ENCODE peak calls at places on chromosome 15, in ten cellular contexts. M, R, O, T, Z, A, J, W, V and K are unnamed samples.

GRCh38 chr15:75625542-75626347 is at the start of gene SNUPN:
- DNase-seq in V (peak), W (peak), O (peak), T (peak), J (peak), Z (peak), R (peak), M (peak), A (peak), K (peak)

GRCh38 chr15:98428253-98428989 is 219.9 kb upstream of the IGF1R start:
- DNase-seq in A (peak), W (peak), V (peak), M (peak), T (peak), Z (peak), J (peak), R (peak), O (peak), K (peak)

GRCh38 chr15:73841756-73842590 is 31.4 kb upstream of the TBC1D21 start:
- DNase-seq in Z (no peak), M (no peak), A (no peak), O (no peak), V (no peak), J (no peak), R (no peak), T (no peak), W (no peak), K (no peak)

GRCh38 chr15:51561271-51561670 is 61.3 kb downstream of the DMXL2 start:
- DNase-seq in V (no peak), A (no peak), R (no peak), Z (no peak), T (no peak), M (no peak), W (peak), J (no peak), O (no peak), K (no peak)

GRCh38 chr15:76718863-76719262 is 186.3 kb downstream of the SCAPER start:
- DNase-seq in V (no peak), O (no peak), Z (no peak), T (no peak), J (no peak), R (no peak), W (no peak), M (no peak), A (no peak), K (no peak)

GRCh38 chr15:98177950-98178848 is 217.7 kb downstream of the ARRDC4 start:
- DNase-seq in J (peak), Z (peak), M (no peak), W (peak), V (peak), O (peak), R (peak), T (peak), A (no peak), K (peak)

GRCh38 chr15:74642328-74642723 is 26.7 kb downstream of the CLK3 start:
- DNase-seq in J (no peak), Z (no peak), A (no peak), M (no peak), V (no peak), O (no peak), W (no peak), R (no peak), T (peak), K (no peak)

GRCh38 chr15:73927476-73928240 is 1.4 kb downstream of the LOXL1 start:
- DNase-seq in W (peak), Z (peak), T (peak), V (peak), A (no peak), O (peak), J (peak), R (peak), M (peak), K (peak)

GRCh38 chr15:100725121-100726069 is 123.0 kb downstream of the ASB7 start:
- DNase-seq in O (no peak), R (no peak), V (peak), A (no peak), M (no peak), W (peak), Z (peak), T (no peak), J (peak), K (peak)

GRCh38 chr15:89469331-89470107 is 26.9 kb downstream of the RHCG start:
- DNase-seq in Z (no peak), R (no peak), T (no peak), A (no peak), W (no peak), V (no peak), J (no peak), M (no peak), O (no peak), K (no peak)

GRCh38 chr15:92833493-92834271 is 66.4 kb upstream of the CHD2 start:
- DNase-seq in T (no peak), J (no peak), A (no peak), W (no peak), Z (no peak), O (no peak), M (no peak), R (no peak), V (no peak), K (no peak)

GRCh38 chr15:92832992-92833438 is 67.1 kb upstream of the CHD2 start:
- DNase-seq in V (no peak), Z (peak), W (no peak), A (no peak), R (no peak), J (peak), M (no peak), O (no peak), T (no peak), K (peak)

GRCh38 chr15:92829875-92830274 is 70.2 kb upstream of the CHD2 start:
- DNase-seq in O (no peak), A (no peak), J (no peak), T (no peak), W (no peak), M (no peak), V (no peak), Z (no peak), R (no peak), K (no peak)

DNA sequence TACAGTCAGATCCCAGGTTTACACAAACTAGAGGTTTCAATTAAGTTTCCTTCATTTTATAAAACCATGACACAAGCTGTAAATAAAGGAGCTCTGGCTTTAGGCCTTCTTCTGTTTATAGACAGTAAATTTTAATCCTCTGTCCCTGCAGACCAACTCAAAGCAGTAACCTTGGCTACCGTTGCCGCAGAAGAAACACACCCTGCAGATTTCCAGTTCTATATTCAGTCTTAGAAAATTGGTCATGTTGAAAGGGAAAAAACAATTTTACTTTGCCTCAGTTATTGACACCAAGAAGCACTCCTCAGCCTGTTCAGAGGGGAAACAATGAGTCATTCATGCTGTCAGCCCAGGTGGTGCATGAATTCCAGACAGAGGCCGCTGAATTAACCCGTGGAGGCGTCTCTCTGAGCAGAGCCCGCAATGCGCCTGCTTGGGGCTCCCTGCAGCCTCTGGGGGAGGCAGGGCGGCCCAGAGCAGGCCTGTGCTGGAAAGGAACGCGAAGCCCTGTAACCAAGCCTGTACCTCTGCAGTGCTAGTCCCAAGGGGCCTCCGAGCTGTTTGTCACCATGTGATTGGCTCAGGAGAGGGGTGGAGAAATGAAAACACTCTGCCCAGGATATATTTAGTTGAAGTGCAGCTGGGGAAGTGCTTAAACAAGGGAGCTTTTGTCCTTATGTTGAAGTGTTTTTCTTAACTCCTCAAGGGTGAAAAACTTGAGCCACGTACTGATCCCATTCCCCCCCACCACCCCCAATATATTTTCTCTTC is 68.5 kb upstream of the CHD2 start:
- DNase-seq in R (peak), Z (peak), A (peak), T (peak), J (peak), V (peak), O (peak), M (peak), W (peak), K (peak)
- H3K4me3 ChIP-seq in R (peak), Z (peak), A (peak), T (peak), J (peak), V (peak), O (peak), M (peak), W (peak), K (peak)

DNA sequence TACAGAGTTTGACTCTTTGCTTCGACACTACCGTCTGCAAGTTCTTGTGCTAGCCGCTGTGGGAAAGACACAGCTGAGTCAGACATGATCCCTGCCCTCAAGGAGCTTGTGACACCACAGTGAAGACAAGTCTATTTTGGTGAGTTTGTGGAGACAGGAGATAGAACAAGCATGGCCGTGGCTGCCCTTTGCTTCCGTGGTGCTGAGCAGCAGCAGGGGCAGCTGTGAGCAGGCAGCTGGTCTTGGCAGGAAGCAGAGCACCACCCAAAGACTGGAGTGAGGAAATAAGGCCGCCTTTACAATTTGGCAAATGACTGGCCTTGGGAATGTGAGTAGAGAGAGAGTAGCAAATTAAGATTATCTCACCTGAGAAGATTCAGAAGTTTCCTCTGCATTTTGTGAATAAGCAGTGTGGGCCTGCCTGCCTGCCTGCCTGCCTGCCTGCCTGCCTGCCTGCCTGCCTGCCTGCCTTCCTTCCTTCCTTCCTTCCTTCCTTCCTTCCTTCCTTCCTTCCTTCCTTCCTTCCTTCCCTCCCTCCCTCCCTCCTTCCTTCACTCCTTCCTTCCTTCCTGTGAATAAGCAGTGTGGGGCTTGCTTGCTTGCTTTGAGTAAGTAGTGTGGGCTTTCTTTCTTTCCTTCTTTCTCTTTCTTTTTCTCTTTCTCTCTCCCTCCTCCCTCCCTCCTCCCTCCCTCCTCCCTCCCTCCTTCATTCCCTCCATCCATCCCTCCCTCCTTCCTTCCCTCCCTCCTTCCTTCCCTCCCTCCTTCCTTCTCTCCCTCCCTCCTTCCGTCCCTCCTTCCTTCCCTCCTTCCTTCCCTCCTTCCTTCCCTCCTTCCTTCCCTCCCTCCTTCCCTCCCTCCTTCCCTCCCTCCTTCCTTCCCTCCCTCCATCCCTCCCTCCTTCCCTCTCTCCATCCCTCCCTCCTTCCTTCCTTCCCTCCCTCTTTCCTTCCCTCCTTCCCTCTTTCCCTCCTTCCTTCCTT is 1.6 kb upstream of the GCNT3 start:
- DNase-seq in O (no peak), W (no peak), V (no peak), M (no peak), Z (no peak), J (no peak), T (no peak), R (no peak), A (no peak), K (no peak)
- TF ChIP-seq CTCF in O (no peak), W (no peak), V (no peak), M (no peak), Z (no peak), J (no peak), T (no peak), R (no peak), A (no peak), K (no peak)

GRCh38 chr15:67089218-67090193 is 24.1 kb downstream of the SMAD3 start:
- DNase-seq in A (no peak), O (no peak), R (peak), W (peak), J (peak), Z (peak), V (peak), T (no peak), M (peak), K (no peak)
- H3K4me3 ChIP-seq in A (no peak), O (no peak), R (no peak), W (no peak), J (no peak), Z (no peak), V (no peak), T (no peak), M (no peak), K (no peak)

GRCh38 chr15:39154136-39154770 is 426.6 kb upstream of the THBS1 start:
- DNase-seq in V (peak), W (no peak), A (no peak), T (no peak), Z (no peak), R (no peak), M (no peak), J (no peak), O (no peak), K (no peak)
- TF ChIP-seq CTCF in V (peak), W (peak), A (no peak), T (no peak), Z (peak), R (no peak), M (no peak), J (peak), O (peak), K (peak)

GRCh38 chr15:90991587-90992285 is 2.6 kb downstream of the PRC1 start:
- DNase-seq in W (peak), V (no peak), M (no peak), O (no peak), J (no peak), Z (no peak), R (no peak), T (no peak), A (no peak), K (no peak)
- H3K4me3 ChIP-seq in W (peak), V (no peak), M (no peak), O (no peak), J (no peak), Z (no peak), R (no peak), T (no peak), A (no peak), K (no peak)

DNA sequence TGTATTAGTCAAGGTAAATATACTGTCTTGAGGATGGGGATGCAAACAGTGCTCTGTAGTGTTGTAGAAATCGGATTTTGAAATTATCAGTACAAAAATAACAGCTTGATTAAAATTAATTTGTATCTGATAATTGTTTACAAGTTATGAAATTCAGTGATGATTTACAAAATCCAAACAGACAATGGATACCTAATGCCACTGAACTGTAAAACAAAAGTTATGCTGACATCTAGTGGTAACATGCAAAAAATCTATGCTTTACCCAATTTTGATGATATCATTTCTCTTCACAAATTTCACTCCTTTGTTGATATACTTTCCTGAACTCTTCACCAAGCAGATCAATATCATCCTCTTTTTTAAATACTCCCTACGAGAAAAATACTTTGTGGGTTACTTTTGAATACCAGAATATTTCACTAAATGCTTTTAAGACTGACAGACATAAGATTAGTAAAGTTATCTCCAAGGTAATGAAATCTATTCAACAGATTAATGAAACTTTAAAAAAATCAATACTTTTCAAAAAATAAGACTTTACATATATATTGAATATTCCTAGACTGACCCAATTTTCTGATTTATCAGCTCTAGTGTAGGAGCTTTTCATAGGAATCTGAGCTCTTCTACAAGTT is 36.0 kb downstream of the MNS1 start:
- DNase-seq in W (no peak), A (no peak), J (peak), O (peak), Z (peak), T (no peak), M (no peak), R (peak), V (peak), K (peak)
- TF ChIP-seq CTCF in W (peak), A (peak), J (peak), O (peak), Z (peak), T (no peak), M (peak), R (peak), V (peak), K (peak)

GRCh38 chr15:31235298-31236183 is 91.1 kb upstream of the KLF13 start:
- DNase-seq in M (no peak), A (no peak), T (peak), Z (peak), R (no peak), O (no peak), J (no peak), V (no peak), W (no peak), K (peak)
- H3K4me3 ChIP-seq in M (no peak), A (no peak), T (no peak), Z (no peak), R (no peak), O (no peak), J (no peak), V (no peak), W (no peak), K (no peak)

GRCh38 chr15:94478763-94479162 is 247.4 kb downstream of the MCTP2 start:
- DNase-seq in T (no peak), R (no peak), W (no peak), J (no peak), V (no peak), O (no peak), Z (no peak), M (no peak), A (no peak), K (no peak)
- TF ChIP-seq CTCF in T (no peak), R (no peak), W (no peak), J (no peak), V (no peak), O (no peak), Z (no peak), M (no peak), A (no peak), K (no peak)

DNA sequence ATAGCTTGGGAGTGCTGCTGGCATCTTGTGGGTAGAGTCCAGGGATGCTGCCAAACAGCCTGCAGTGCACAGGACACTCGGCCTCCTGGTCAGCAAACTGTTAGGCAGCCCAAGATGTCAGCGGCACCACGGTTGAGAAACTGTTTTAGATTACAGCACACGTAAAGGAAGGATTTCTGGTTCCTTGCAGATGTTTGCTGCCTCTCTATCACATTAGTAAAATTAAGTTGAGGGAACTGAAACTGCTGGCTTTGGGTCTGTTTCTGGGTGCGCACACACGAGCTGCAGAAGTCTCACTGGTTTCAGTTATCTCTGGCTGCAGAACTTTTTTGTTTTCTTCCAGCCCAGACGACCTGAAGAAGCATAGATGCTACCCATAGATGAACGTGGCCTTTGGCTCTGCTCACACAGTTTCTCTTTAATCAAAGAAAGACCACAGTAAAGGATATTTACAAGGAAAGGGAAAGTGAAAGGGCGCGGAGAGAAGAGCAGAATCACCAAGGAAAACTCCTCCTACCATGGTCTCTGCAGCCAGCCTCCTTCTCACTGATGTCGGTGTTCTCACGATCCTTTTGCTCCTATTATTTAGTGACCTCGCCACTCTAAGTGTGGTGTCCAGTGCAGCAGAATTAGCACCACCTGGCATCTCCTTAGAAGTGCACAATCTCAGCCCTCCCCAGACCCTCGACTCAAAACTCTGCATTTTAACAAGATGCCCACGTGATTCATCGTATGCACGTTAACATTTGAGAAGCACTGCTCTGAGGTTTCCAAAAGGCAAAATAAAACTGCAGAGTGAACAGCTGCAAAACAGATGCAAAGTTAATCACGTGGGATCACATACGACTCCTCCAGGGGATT is 50.6 kb upstream of the AKAP13 start:
- DNase-seq in T (no peak), W (no peak), V (no peak), O (no peak), M (no peak), Z (peak), A (peak), J (peak), R (peak), K (peak)
- H3K4me3 ChIP-seq in T (peak), W (no peak), V (no peak), O (no peak), M (peak), Z (peak), A (peak), J (peak), R (peak), K (peak)

GRCh38 chr15:90550919-90551318 is 21.2 kb downstream of the CRTC3 start:
- DNase-seq in V (no peak), R (no peak), J (no peak), Z (peak), W (no peak), O (no peak), T (no peak), A (no peak), M (no peak), K (no peak)
- TF ChIP-seq CTCF in V (no peak), R (no peak), J (no peak), Z (no peak), W (no peak), O (no peak), T (no peak), A (no peak), M (no peak), K (no peak)